ENCODE peak calls at places on chromosomes 12 and 14, in five cellular contexts. K, T, B, X and C are unnamed samples.

GRCh38 chr12:130552483-130552996 is 163.6 kb downstream of the RIMBP2 start:
- DNase-seq in B (no peak), K (no peak), X (no peak), T (no peak), C (no peak)

GRCh38 chr12:73106896-73107295 is 834.7 kb downstream of the TRHDE start:
- DNase-seq in K (no peak), X (no peak), B (no peak), T (no peak), C (no peak)

GRCh38 chr12:9870311-9870866 is 1.2 kb upstream of the CLEC2B start:
- DNase-seq in X (no peak), K (no peak), T (no peak), B (no peak), C (peak)

GRCh38 chr12:388547-389137 is 478 bp downstream of the KDM5A start:
- DNase-seq in K (no peak), X (peak), T (no peak), B (no peak), C (peak)

GRCh38 chr12:117874842-117875434 is 93.9 kb downstream of the KSR2 start:
- DNase-seq in T (peak), B (peak), K (peak), X (peak), C (peak)

GRCh38 chr14:63492391-63492790 is 50.8 kb downstream of the PPP2R5E start:
- DNase-seq in T (no peak), X (no peak), B (no peak), K (no peak), C (peak)

GRCh38 chr14:32710351-32711102 is 228.2 kb upstream of the NPAS3 start:
- DNase-seq in B (no peak), X (no peak), K (no peak), T (no peak), C (peak)

GRCh38 chr12:56188786-56189335 is 422 bp downstream of the SMARCC2 start:
- DNase-seq in B (peak), X (no peak), T (peak), K (no peak), C (no peak)

GRCh38 chr12:556498-556897 is 96.8 kb downstream of the B4GALNT3 start:
- DNase-seq in X (no peak), K (no peak), B (no peak), T (no peak), C (no peak)

GRCh38 chr14:99862111-99862510 is 68.9 kb downstream of the EML1 start:
- DNase-seq in X (no peak), B (no peak), T (no peak), K (no peak), C (peak)

GRCh38 chr14:69672372-69672771 is 61.0 kb downstream of the SUSD6 start:
- DNase-seq in T (no peak), X (no peak), K (no peak), B (no peak), C (no peak)

GRCh38 chr12:3557791-3558190 is 66.8 kb downstream of the PRMT8 start:
- DNase-seq in K (no peak), B (no peak), X (no peak), T (no peak), C (no peak)

GRCh38 chr14:104784846-104785707 is 10.5 kb downstream of the AKT1 start:
- DNase-seq in X (no peak), T (peak), B (no peak), K (peak), C (no peak)